ENCODE peak calls at places on chromosomes 16 and 17, in five cellular contexts. T is stimulated activated CD4-positive, alpha-beta T cell treated with anti-CD3 and anti-CD28 coated beads, Interleukin-12 subunit alpha, Interleukin-12 subunit beta, amount 100 ng/mL, for 48 hours; I is HAP-1; Q is gastrocnemius medialis; R is esophagus muscularis mucosa. C is an unnamed sample.
A peak's percentile ranks its signal among the peaks of the same experiment; 100 is the strongest.

GRCh38 chr17:41962111-41962510 is 4.5 kb upstream of the CNP start:
- DNase-seq in R (no peak), T (no peak), I (no peak), Q (no peak), C (no peak)

GRCh38 chr17:79073706-79074088 is 927 bp upstream of the ENGASE start:
- DNase-seq in Q (no peak), R (no peak), I (no peak), T (no peak), C (no peak)

GRCh38 chr17:45225964-45226530 is 4.4 kb downstream of the FMNL1 start:
- DNase-seq in Q (peak; percentile 47), R (no peak), I (no peak), T (peak; percentile 96), C (peak; percentile 97)

GRCh38 chr16:78461496-78461938 is 362.1 kb downstream of the WWOX start:
- DNase-seq in T (no peak), I (no peak), Q (no peak), R (no peak), C (no peak)

GRCh38 chr17:49456172-49456965 is 38.7 kb upstream of the NGFR start:
- DNase-seq in T (no peak), Q (no peak), R (no peak), I (no peak), C (no peak)

GRCh38 chr16:80924372-80924978 is 82.2 kb downstream of the CMC2 start:
- DNase-seq in I (peak; percentile 51), T (peak; percentile 45), Q (no peak), R (no peak), C (peak; percentile 46)

GRCh38 chr17:59859444-59860025 is 33.2 kb downstream of the TUBD1 start:
- DNase-seq in R (no peak), T (no peak), Q (no peak), I (no peak), C (no peak)

GRCh38 chr17:78993241-78993956 is 13.7 kb upstream of the LGALS3BP start:
- DNase-seq in T (peak; percentile 41), R (no peak), Q (no peak), I (peak; percentile 22), C (peak; percentile 53)

GRCh38 chr16:50745940-50746339 is 4.1 kb downstream of the CYLD start:
- DNase-seq in Q (no peak), I (no peak), T (no peak), R (no peak), C (no peak)

GRCh38 chr16:31243734-31244670 is 15.8 kb upstream of the ITGAM start:
- DNase-seq in I (no peak), Q (no peak), T (no peak), R (no peak), C (no peak)